ENCODE peak calls at places on chromosomes 7 and 10, in five cellular contexts. One of them, this sample, is unnamed.

GRCh38 chr7:50782376-50783208 is at the start of gene GRB10:
- DNase-seq in breast epithelium: no peak
- DNase-seq in mammary epithelial cell: no peak
- DNase-seq in uterus: peak; percentile 46
- DNase-seq in heart right ventricle: peak; percentile 37
- DNase-seq in this sample: peak; percentile 65

GRCh38 chr10:95818010-95818409 is 62.0 kb downstream of the ENTPD1 start:
- DNase-seq in breast epithelium: no peak
- DNase-seq in mammary epithelial cell: no peak
- DNase-seq in uterus: no peak
- DNase-seq in heart right ventricle: no peak
- DNase-seq in this sample: no peak

GRCh38 chr7:17501461-17502208 is 203.2 kb downstream of the AHR start:
- DNase-seq in breast epithelium: no peak
- DNase-seq in mammary epithelial cell: no peak
- DNase-seq in uterus: no peak
- DNase-seq in heart right ventricle: no peak
- DNase-seq in this sample: no peak

GRCh38 chr10:6033954-6034353 is 28.2 kb downstream of the IL2RA start:
- DNase-seq in breast epithelium: no peak
- DNase-seq in mammary epithelial cell: no peak
- DNase-seq in uterus: no peak
- DNase-seq in heart right ventricle: peak; percentile 22
- DNase-seq in this sample: no peak

GRCh38 chr10:35758086-35758485 is 116.0 kb upstream of the FZD8 start:
- DNase-seq in breast epithelium: no peak
- DNase-seq in mammary epithelial cell: no peak
- DNase-seq in uterus: no peak
- DNase-seq in heart right ventricle: peak; percentile 50
- DNase-seq in this sample: peak; percentile 80

GRCh38 chr10:50807851-50808776 is 68.4 kb downstream of the ASAH2B start:
- DNase-seq in breast epithelium: no peak
- DNase-seq in mammary epithelial cell: no peak
- DNase-seq in uterus: no peak
- DNase-seq in heart right ventricle: no peak
- DNase-seq in this sample: no peak

GRCh38 chr10:12965571-12965970 is 35.9 kb downstream of the CCDC3 start:
- DNase-seq in breast epithelium: no peak
- DNase-seq in mammary epithelial cell: no peak
- DNase-seq in uterus: no peak
- DNase-seq in heart right ventricle: no peak
- DNase-seq in this sample: no peak

GRCh38 chr7:139680676-139681462 is 96.9 kb downstream of the HIPK2 start:
- DNase-seq in breast epithelium: no peak
- DNase-seq in mammary epithelial cell: peak; percentile 97
- DNase-seq in uterus: peak; percentile 51
- DNase-seq in heart right ventricle: peak; percentile 75
- DNase-seq in this sample: peak; percentile 81

GRCh38 chr10:59266321-59266720 is 89.9 kb downstream of the PHYHIPL start:
- DNase-seq in breast epithelium: no peak
- DNase-seq in mammary epithelial cell: no peak
- DNase-seq in uterus: no peak
- DNase-seq in heart right ventricle: no peak
- DNase-seq in this sample: no peak

GRCh38 chr10:26725837-26726727 is 28.6 kb downstream of the PDSS1 start:
- DNase-seq in breast epithelium: no peak
- DNase-seq in mammary epithelial cell: peak; percentile 29
- DNase-seq in uterus: peak; percentile 45
- DNase-seq in heart right ventricle: peak; percentile 45
- DNase-seq in this sample: peak; percentile 77

GRCh38 chr7:5450549-5451327 is 27.1 kb upstream of the TNRC18 start:
- DNase-seq in breast epithelium: no peak
- DNase-seq in mammary epithelial cell: no peak
- DNase-seq in uterus: peak; percentile 56
- DNase-seq in heart right ventricle: peak; percentile 55
- DNase-seq in this sample: peak; percentile 72

GRCh38 chr10:14185501-14186045 is 145.2 kb downstream of the FRMD4A start:
- DNase-seq in breast epithelium: no peak
- DNase-seq in mammary epithelial cell: peak; percentile 100
- DNase-seq in uterus: no peak
- DNase-seq in heart right ventricle: no peak
- DNase-seq in this sample: no peak

GRCh38 chr10:14184841-14185500 is 145.8 kb downstream of the FRMD4A start:
- DNase-seq in breast epithelium: no peak
- DNase-seq in mammary epithelial cell: peak; percentile 87
- DNase-seq in uterus: no peak
- DNase-seq in heart right ventricle: no peak
- DNase-seq in this sample: no peak

GRCh38 chr10:14181197-14181936 is 149.4 kb downstream of the FRMD4A start:
- DNase-seq in breast epithelium: no peak
- DNase-seq in mammary epithelial cell: no peak
- DNase-seq in uterus: no peak
- DNase-seq in heart right ventricle: no peak
- DNase-seq in this sample: no peak

GRCh38 chr10:14186245-14186644 is 144.5 kb downstream of the FRMD4A start:
- DNase-seq in breast epithelium: no peak
- DNase-seq in mammary epithelial cell: no peak
- DNase-seq in uterus: no peak
- DNase-seq in heart right ventricle: no peak
- DNase-seq in this sample: no peak

GRCh38 chr10:14182781-14183180 is 147.9 kb downstream of the FRMD4A start:
- DNase-seq in breast epithelium: no peak
- DNase-seq in mammary epithelial cell: no peak
- DNase-seq in uterus: no peak
- DNase-seq in heart right ventricle: no peak
- DNase-seq in this sample: no peak
- H3K27me3 ChIP-seq in breast epithelium: peaks cover 11% of the 10 kb centered on the region
- H3K27me3 ChIP-seq in mammary epithelial cell: peaks cover 7% of the 10 kb centered on the region
- H3K27me3 ChIP-seq in uterus: peaks cover 5% of the 10 kb centered on the region
- H3K27me3 ChIP-seq in heart right ventricle: no peaks in the 10 kb centered on the region
- H3K27me3 ChIP-seq in this sample: peaks cover 1% of the 10 kb centered on the region

GRCh38 chr10:60281792-60282353 is 107.8 kb downstream of the ANK3 start:
- DNase-seq in breast epithelium: no peak
- DNase-seq in mammary epithelial cell: no peak
- DNase-seq in uterus: no peak
- DNase-seq in heart right ventricle: no peak
- DNase-seq in this sample: no peak
- H3K4me3 ChIP-seq in breast epithelium: no peak overlapping the region
- H3K4me3 ChIP-seq in mammary epithelial cell: no peak overlapping the region
- H3K4me3 ChIP-seq in uterus: no peak overlapping the region
- H3K4me3 ChIP-seq in heart right ventricle: peak overlapping the region; percentile 1
- H3K4me3 ChIP-seq in this sample: no peak overlapping the region

GRCh38 chr10:3105905-3106304 is 38.6 kb downstream of the PFKP start:
- DNase-seq in breast epithelium: no peak
- DNase-seq in mammary epithelial cell: no peak
- DNase-seq in uterus: no peak
- DNase-seq in heart right ventricle: no peak
- DNase-seq in this sample: no peak
- H3K4me1 ChIP-seq in breast epithelium: no peaks in the 10 kb centered on the region
- H3K4me1 ChIP-seq in mammary epithelial cell: peaks cover 17% of the 10 kb centered on the region
- H3K4me1 ChIP-seq in uterus: no peaks in the 10 kb centered on the region
- H3K4me1 ChIP-seq in heart right ventricle: peaks cover 11% of the 10 kb centered on the region
- H3K4me1 ChIP-seq in this sample: peaks cover 21% of the 10 kb centered on the region

GRCh38 chr10:69568472-69569143 is 4.6 kb downstream of the NEUROG3 start:
- DNase-seq in breast epithelium: no peak
- DNase-seq in mammary epithelial cell: no peak
- DNase-seq in uterus: no peak
- DNase-seq in heart right ventricle: no peak
- DNase-seq in this sample: no peak
- H3K27me3 ChIP-seq in breast epithelium: peaks cover 91% of the 10 kb centered on the region
- H3K27me3 ChIP-seq in mammary epithelial cell: peaks cover 52% of the 10 kb centered on the region
- H3K27me3 ChIP-seq in uterus: peaks cover 45% of the 10 kb centered on the region
- H3K27me3 ChIP-seq in heart right ventricle: peaks cover 19% of the 10 kb centered on the region
- H3K27me3 ChIP-seq in this sample: peaks cover 45% of the 10 kb centered on the region

GRCh38 chr10:67663449-67664087 is 32.4 kb downstream of the CTNNA3 start:
- DNase-seq in breast epithelium: no peak
- DNase-seq in mammary epithelial cell: no peak
- DNase-seq in uterus: no peak
- DNase-seq in heart right ventricle: no peak
- DNase-seq in this sample: peak; percentile 72
- H3K4me3 ChIP-seq in breast epithelium: no peak overlapping the region
- H3K4me3 ChIP-seq in mammary epithelial cell: no peak overlapping the region
- H3K4me3 ChIP-seq in uterus: no peak overlapping the region
- H3K4me3 ChIP-seq in heart right ventricle: no peak overlapping the region
- H3K4me3 ChIP-seq in this sample: peak overlapping the region; percentile 63

GRCh38 chr7:137934176-137934826 is 67.6 kb downstream of the CREB3L2 start:
- DNase-seq in breast epithelium: no peak
- DNase-seq in mammary epithelial cell: peak; percentile 78
- DNase-seq in uterus: no peak
- DNase-seq in heart right ventricle: no peak
- DNase-seq in this sample: no peak

GRCh38 chr7:137936509-137937201 is 65.2 kb downstream of the CREB3L2 start:
- DNase-seq in breast epithelium: no peak
- DNase-seq in mammary epithelial cell: no peak
- DNase-seq in uterus: no peak
- DNase-seq in heart right ventricle: no peak
- DNase-seq in this sample: no peak

GRCh38 chr7:137934941-137935848 is 66.7 kb downstream of the CREB3L2 start:
- DNase-seq in breast epithelium: no peak
- DNase-seq in mammary epithelial cell: no peak
- DNase-seq in uterus: no peak
- DNase-seq in heart right ventricle: no peak
- DNase-seq in this sample: no peak

GRCh38 chr7:137937202-137937560 is 64.7 kb downstream of the CREB3L2 start:
- DNase-seq in breast epithelium: no peak
- DNase-seq in mammary epithelial cell: peak; percentile 45
- DNase-seq in uterus: no peak
- DNase-seq in heart right ventricle: no peak
- DNase-seq in this sample: peak; percentile 30

GRCh38 chr7:137935849-137936508 is 65.9 kb downstream of the CREB3L2 start:
- DNase-seq in breast epithelium: no peak
- DNase-seq in mammary epithelial cell: peak; percentile 39
- DNase-seq in uterus: no peak
- DNase-seq in heart right ventricle: no peak
- DNase-seq in this sample: no peak
- H3K4me1 ChIP-seq in breast epithelium: peaks cover 5% of the 10 kb centered on the region
- H3K4me1 ChIP-seq in mammary epithelial cell: peaks cover 51% of the 10 kb centered on the region
- H3K4me1 ChIP-seq in uterus: peaks cover 16% of the 10 kb centered on the region
- H3K4me1 ChIP-seq in heart right ventricle: peaks cover 65% of the 10 kb centered on the region
- H3K4me1 ChIP-seq in this sample: peaks cover 44% of the 10 kb centered on the region

This sample was measured in psoas muscle.